ENCODE peak calls at places on chromosome 17, in five cellular contexts. J is tibial nerve, I is sigmoid colon, N is ovary, A is transverse colon. F is an unnamed sample.

GRCh38 chr17:61561354-61561753 is 29.7 kb downstream of the NACA2 start:
- DNase-seq in J (no peak), I (no peak), N (no peak), A (no peak), F (no peak)

GRCh38 chr17:50361561-50362480 is 11.2 kb downstream of the MRPL27 start:
- DNase-seq in J (peak), I (peak), N (peak), A (peak), F (peak)

GRCh38 chr17:79549111-79549915 is 61.5 kb downstream of the RBFOX3 start:
- DNase-seq in J (no peak), I (peak), N (no peak), A (no peak), F (no peak)

GRCh38 chr17:77392376-77393273 is 251.9 kb downstream of the SEC14L1 start:
- DNase-seq in J (no peak), I (no peak), N (peak), A (peak), F (peak)

GRCh38 chr17:78375401-78376079 is 2.9 kb upstream of the PGS1 start:
- DNase-seq in J (no peak), I (peak), N (no peak), A (no peak), F (peak)

GRCh38 chr17:77548967-77549366 is 408.2 kb downstream of the SEC14L1 start:
- DNase-seq in J (no peak), I (no peak), N (no peak), A (no peak), F (no peak)

GRCh38 chr17:57004944-57005579 is 27.1 kb downstream of the SCPEP1 start:
- DNase-seq in J (no peak), I (no peak), N (no peak), A (peak), F (peak)

GRCh38 chr17:79842656-79843474 is 3.6 kb upstream of the CBX4 start:
- DNase-seq in J (no peak), I (no peak), N (peak), A (peak), F (no peak)

GRCh38 chr17:1056761-1057160 is 59.8 kb downstream of the TIMM22 start:
- DNase-seq in J (no peak), I (no peak), N (no peak), A (no peak), F (no peak)

GRCh38 chr17:49197346-49197998 is 12.9 kb downstream of the GNGT2 start:
- DNase-seq in J (no peak), I (no peak), N (no peak), A (no peak), F (no peak)

GRCh38 chr17:39928868-39929651 is 1.5 kb downstream of the LRRC3C start:
- DNase-seq in J (no peak), I (no peak), N (no peak), A (no peak), F (peak)

GRCh38 chr17:35809855-35810461 is 674 bp downstream of the TAF15 start:
- DNase-seq in J (no peak), I (no peak), N (no peak), A (no peak), F (no peak)

GRCh38 chr17:10683853-10684252 is 13.5 kb downstream of the SCO1 start:
- DNase-seq in J (no peak), I (no peak), N (no peak), A (no peak), F (peak)

GRCh38 chr17:962650-963049 is 16.9 kb downstream of the NXN start:
- DNase-seq in J (no peak), I (no peak), N (no peak), A (no peak), F (no peak)

DNA sequence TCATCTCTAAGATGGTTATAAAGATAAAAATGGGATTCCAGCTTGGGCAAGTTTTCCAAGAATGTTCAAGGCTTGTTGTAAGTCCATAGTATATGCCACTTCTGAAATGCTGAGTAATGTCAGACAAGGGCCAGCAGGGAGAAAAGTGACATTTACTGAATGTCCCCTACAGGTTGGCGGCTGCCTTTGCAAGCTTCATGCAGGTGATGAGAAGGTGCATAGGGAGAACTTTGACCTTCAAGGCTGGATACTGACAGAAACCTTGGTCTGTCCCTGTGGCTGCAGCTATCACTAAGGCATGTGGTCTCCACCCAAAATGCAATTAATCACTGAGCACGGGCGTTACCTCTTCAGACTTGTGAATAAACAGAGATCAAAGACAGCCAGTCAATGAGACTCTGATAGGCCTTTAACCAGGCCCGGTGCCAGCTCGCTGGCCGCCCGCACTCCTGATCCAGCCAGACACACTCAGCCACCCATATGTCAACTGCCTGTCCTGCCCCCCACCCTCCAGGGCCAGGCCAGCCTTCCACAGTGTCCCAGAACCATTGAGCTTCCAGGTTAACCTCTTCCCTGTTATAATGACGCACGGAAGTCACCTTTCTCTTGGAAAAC is 26.9 kb upstream of the AXIN2 start:
- DNase-seq in J (no peak), I (no peak), N (no peak), A (peak), F (peak)
- TF ChIP-seq EP300 in J (no peak), I (no peak), N (no peak), A (no peak), F (no peak)

GRCh38 chr17:15264542-15264941 is 584 bp downstream of the PMP22 start:
- DNase-seq in J (no peak), I (no peak), N (no peak), A (peak), F (no peak)
- TF ChIP-seq POLR2A in J (no peak), I (no peak), N (no peak), A (no peak), F (no peak)

DNA sequence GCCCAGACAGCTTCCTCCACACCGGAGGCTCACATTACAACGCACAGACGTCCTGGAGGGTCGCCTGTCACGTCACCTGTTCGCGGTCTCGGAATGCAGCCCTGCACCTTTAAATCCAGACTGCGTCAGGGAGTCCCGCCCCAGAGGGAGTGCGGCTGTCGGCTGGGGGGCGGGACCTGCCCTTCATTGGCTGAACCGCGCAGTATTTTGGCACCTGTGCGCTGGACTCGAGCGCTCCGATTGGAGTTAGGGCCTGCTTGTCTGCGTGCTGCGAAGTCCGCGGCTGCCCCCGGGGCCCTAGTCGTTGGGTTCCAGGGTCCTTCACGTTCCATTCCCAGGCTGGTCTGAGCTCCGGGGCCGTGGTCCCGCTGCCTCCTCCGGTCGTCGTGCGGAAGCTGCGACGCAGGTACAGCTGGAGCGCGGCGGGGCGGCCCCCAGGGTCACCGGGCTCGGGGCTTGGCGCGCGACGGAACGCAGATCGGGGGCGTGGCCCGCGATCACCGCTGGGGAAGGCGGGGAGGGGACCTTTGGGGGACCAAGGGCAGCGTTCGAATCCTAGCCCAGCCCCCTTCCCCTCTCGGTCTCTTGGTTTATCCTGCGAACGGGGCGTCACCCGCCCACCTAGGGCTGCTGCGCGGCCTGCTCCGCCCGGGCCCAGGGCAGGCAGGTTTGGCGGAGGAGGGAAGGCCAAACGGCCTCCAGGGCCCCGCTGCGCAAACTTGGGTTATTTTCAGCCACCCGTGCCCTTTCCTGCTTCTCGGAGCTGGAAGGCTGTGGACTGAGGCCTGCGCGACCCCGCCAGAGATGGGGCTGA is at the start of gene MIEF2:
- DNase-seq in J (peak), I (peak), N (peak), A (peak), F (peak)
- TF ChIP-seq EP300 in J (peak), I (no peak), N (no peak), A (no peak), F (no peak)

GRCh38 chr17:63741251-63742049 is at the start of gene STRADA:
- DNase-seq in J (peak), I (peak), N (peak), A (peak), F (peak)
- TF ChIP-seq POLR2A in J (peak), I (peak), N (peak), A (peak), F (peak)

GRCh38 chr17:31487648-31488263 is 96.3 kb downstream of the RAB11FIP4 start:
- DNase-seq in J (peak), I (peak), N (peak), A (peak), F (peak)
- TF ChIP-seq EP300 in J (peak), I (no peak), N (no peak), A (no peak), F (no peak)

GRCh38 chr17:4908711-4909496 is 6.0 kb upstream of the CHRNE start:
- DNase-seq in J (peak), I (peak), N (peak), A (peak), F (peak)
- TF ChIP-seq POLR2A in J (no peak), I (no peak), N (no peak), A (no peak), F (no peak)

GRCh38 chr17:12492450-12492849 is 173.2 kb upstream of the MYOCD start:
- DNase-seq in J (no peak), I (no peak), N (no peak), A (no peak), F (peak)

GRCh38 chr17:12485361-12485911 is 180.3 kb upstream of the MYOCD start:
- DNase-seq in J (no peak), I (no peak), N (no peak), A (no peak), F (no peak)

GRCh38 chr17:12489307-12489706 is 176.4 kb upstream of the MYOCD start:
- DNase-seq in J (no peak), I (no peak), N (no peak), A (no peak), F (no peak)
- TF ChIP-seq EP300 in J (no peak), I (no peak), N (no peak), A (no peak), F (no peak)

GRCh38 chr17:8288336-8289102 is at the start of gene RANGRF:
- DNase-seq in J (peak), I (peak), N (peak), A (peak), F (peak)
- TF ChIP-seq POLR2A in J (peak), I (peak), N (peak), A (peak), F (peak)